ENCODE peak calls at places on chromosomes 12 and 14, in four cellular contexts. One of them, this sample, is unnamed.

GRCh38 chr12:122846622-122847515 is 11.6 kb downstream of the HIP1R start:
- DNase-seq in naive B cell: no peak
- DNase-seq in posterior cingulate gyrus: no peak
- DNase-seq in MCF 10A: no peak
- DNase-seq in this sample: no peak

GRCh38 chr12:4607056-4607455 is 41.8 kb downstream of the AKAP3 start:
- DNase-seq in naive B cell: no peak
- DNase-seq in posterior cingulate gyrus: no peak
- DNase-seq in MCF 10A: no peak
- DNase-seq in this sample: no peak

GRCh38 chr14:20934148-20934762 is 21.0 kb upstream of the RNASE2 start:
- DNase-seq in naive B cell: no peak
- DNase-seq in posterior cingulate gyrus: no peak
- DNase-seq in MCF 10A: peak
- DNase-seq in this sample: peak

GRCh38 chr12:101501410-101502045 is 26.4 kb downstream of the SPIC start:
- DNase-seq in naive B cell: no peak
- DNase-seq in posterior cingulate gyrus: no peak
- DNase-seq in MCF 10A: peak
- DNase-seq in this sample: no peak

GRCh38 chr12:53205747-53206146 is 1.3 kb downstream of the ITGB7 start:
- DNase-seq in naive B cell: no peak
- DNase-seq in posterior cingulate gyrus: no peak
- DNase-seq in MCF 10A: peak
- DNase-seq in this sample: peak

GRCh38 chr14:39268393-39268792 is 34.7 kb downstream of the MIA2 start:
- DNase-seq in naive B cell: no peak
- DNase-seq in posterior cingulate gyrus: no peak
- DNase-seq in MCF 10A: peak
- DNase-seq in this sample: peak

GRCh38 chr12:132236930-132237771 is 92.2 kb downstream of the GALNT9 start:
- DNase-seq in naive B cell: no peak
- DNase-seq in posterior cingulate gyrus: no peak
- DNase-seq in MCF 10A: no peak
- DNase-seq in this sample: no peak

GRCh38 chr12:82359115-82359478 is 768 bp downstream of the METTL25 start:
- DNase-seq in naive B cell: no peak
- DNase-seq in posterior cingulate gyrus: no peak
- DNase-seq in MCF 10A: no peak
- DNase-seq in this sample: peak

GRCh38 chr14:36647827-36648753 is 13.6 kb upstream of the PAX9 start:
- DNase-seq in naive B cell: no peak
- DNase-seq in posterior cingulate gyrus: no peak
- DNase-seq in MCF 10A: peak
- DNase-seq in this sample: peak

GRCh38 chr12:121668750-121669524 is 517 bp downstream of the MORN3 start:
- DNase-seq in naive B cell: peak
- DNase-seq in posterior cingulate gyrus: no peak
- DNase-seq in MCF 10A: peak
- DNase-seq in this sample: no peak

GRCh38 chr14:81516941-81517797 is 16.5 kb downstream of the SEL1L start:
- DNase-seq in naive B cell: no peak
- DNase-seq in posterior cingulate gyrus: no peak
- DNase-seq in MCF 10A: no peak
- DNase-seq in this sample: no peak

GRCh38 chr14:48686650-48687049 is 899.5 kb downstream of the RPS29 start:
- DNase-seq in naive B cell: no peak
- DNase-seq in posterior cingulate gyrus: no peak
- DNase-seq in MCF 10A: no peak
- DNase-seq in this sample: no peak

GRCh38 chr12:132597333-132598283 is 12.8 kb downstream of the LRCOL1 start:
- DNase-seq in naive B cell: no peak
- DNase-seq in posterior cingulate gyrus: no peak
- DNase-seq in MCF 10A: no peak
- DNase-seq in this sample: peak

GRCh38 chr12:88703790-88704189 is 123.5 kb upstream of the KITLG start:
- DNase-seq in naive B cell: no peak
- DNase-seq in posterior cingulate gyrus: no peak
- DNase-seq in MCF 10A: no peak
- DNase-seq in this sample: peak

GRCh38 chr12:76375939-76376338 is 27.7 kb upstream of the BBS10 start:
- DNase-seq in naive B cell: no peak
- DNase-seq in posterior cingulate gyrus: no peak
- DNase-seq in MCF 10A: no peak
- DNase-seq in this sample: no peak

GRCh38 chr14:95156765-95157194 is 549 bp downstream of the DICER1 start:
- DNase-seq in naive B cell: no peak
- DNase-seq in posterior cingulate gyrus: no peak
- DNase-seq in MCF 10A: peak
- DNase-seq in this sample: peak

GRCh38 chr12:113137861-113138783 is 2.6 kb upstream of the RASAL1 start:
- DNase-seq in naive B cell: no peak
- DNase-seq in posterior cingulate gyrus: no peak
- DNase-seq in MCF 10A: no peak
- DNase-seq in this sample: no peak

GRCh38 chr14:22811752-22812151 is 3.5 kb downstream of the SLC7A7 start:
- DNase-seq in naive B cell: no peak
- DNase-seq in posterior cingulate gyrus: no peak
- DNase-seq in MCF 10A: no peak
- DNase-seq in this sample: no peak

GRCh38 chr12:125773033-125773432 is 707.8 kb downstream of the AACS start:
- DNase-seq in naive B cell: no peak
- DNase-seq in posterior cingulate gyrus: no peak
- DNase-seq in MCF 10A: peak
- DNase-seq in this sample: peak

GRCh38 chr12:55705802-55706402 is 1.8 kb downstream of the ITGA7 start:
- DNase-seq in naive B cell: no peak
- DNase-seq in posterior cingulate gyrus: no peak
- DNase-seq in MCF 10A: no peak
- DNase-seq in this sample: no peak

GRCh38 chr12:70359458-70360197 is 6.5 kb upstream of the KCNMB4 start:
- DNase-seq in naive B cell: no peak
- DNase-seq in posterior cingulate gyrus: no peak
- DNase-seq in MCF 10A: no peak
- DNase-seq in this sample: no peak

GRCh38 chr12:101671157-101671791 is 26.2 kb upstream of the CHPT1 start:
- DNase-seq in naive B cell: peak
- DNase-seq in posterior cingulate gyrus: no peak
- DNase-seq in MCF 10A: no peak
- DNase-seq in this sample: no peak

GRCh38 chr12:56818629-56819028 is 55.5 kb downstream of the HSD17B6 start:
- DNase-seq in naive B cell: no peak
- DNase-seq in posterior cingulate gyrus: no peak
- DNase-seq in MCF 10A: no peak
- DNase-seq in this sample: no peak

GRCh38 chr12:16112626-16113560 is 164.6 kb downstream of the SLC15A5 start:
- DNase-seq in naive B cell: no peak
- DNase-seq in posterior cingulate gyrus: no peak
- DNase-seq in MCF 10A: peak
- DNase-seq in this sample: no peak

GRCh38 chr12:29741342-29742241 is 42.1 kb downstream of the TMTC1 start:
- DNase-seq in naive B cell: no peak
- DNase-seq in posterior cingulate gyrus: no peak
- DNase-seq in MCF 10A: peak
- DNase-seq in this sample: peak

GRCh38 chr12:108638141-108638823 is 4.6 kb upstream of the SELPLG start:
- DNase-seq in naive B cell: peak
- DNase-seq in posterior cingulate gyrus: peak
- DNase-seq in MCF 10A: no peak
- DNase-seq in this sample: no peak